ENCODE peak calls at places on chromosomes 13 and 19, in four cellular contexts. V is K562; S is H1; O is CD8-positive, alpha-beta T cell. A is an unnamed sample. For H3K4me1, the result is how much of the 10 kb centered on the place peaks cover.

GRCh38 chr13:67966065-67966464 is 735.9 kb upstream of the PCDH9 start:
- DNase-seq in V (no peak), S (no peak), O (no peak), A (no peak)

GRCh38 chr13:41645313-41645712 is 188.0 kb downstream of the RGCC start:
- DNase-seq in V (no peak), S (no peak), O (no peak), A (peak)

GRCh38 chr13:95193509-95194230 is 107.6 kb downstream of the ABCC4 start:
- DNase-seq in V (no peak), S (no peak), O (no peak), A (no peak)

GRCh38 chr19:38135150-38135998 is 88.6 kb downstream of the DPF1 start:
- DNase-seq in V (no peak), S (no peak), O (no peak), A (no peak)

GRCh38 chr19:19538077-19538764 is at the start of gene CILP2:
- DNase-seq in V (peak), S (no peak), O (peak), A (no peak)

GRCh38 chr19:18225355-18225701 is 910 bp downstream of the PDE4C start:
- DNase-seq in V (no peak), S (no peak), O (no peak), A (no peak)

GRCh38 chr19:45250832-45251451 is at the start of gene MARK4:
- DNase-seq in V (peak), S (no peak), O (peak), A (peak)

GRCh38 chr13:77751513-77752456 is 54.3 kb downstream of the SLAIN1 start:
- DNase-seq in V (peak), S (no peak), O (peak), A (no peak)

GRCh38 chr19:34259367-34259865 is 5.1 kb downstream of the GARRE1 start:
- DNase-seq in V (no peak), S (no peak), O (no peak), A (peak)

GRCh38 chr19:53864308-53864836 is 3.3 kb upstream of the MYADM start:
- DNase-seq in V (peak), S (no peak), O (no peak), A (no peak)

GRCh38 chr13:41622545-41623429 is 165.4 kb downstream of the RGCC start:
- DNase-seq in V (no peak), S (no peak), O (no peak), A (no peak)

GRCh38 chr19:34135033-34135370 is 37.3 kb upstream of the LSM14A start:
- DNase-seq in V (no peak), S (no peak), O (no peak), A (no peak)

GRCh38 chr13:108495686-108496363 is 133.6 kb upstream of the MYO16 start:
- DNase-seq in V (no peak), S (no peak), O (no peak), A (peak)

GRCh38 chr13:51243227-51243626 is 21.0 kb downstream of the FAM124A start:
- DNase-seq in V (no peak), S (no peak), O (no peak), A (no peak)

GRCh38 chr19:54662730-54663129 is at the start of gene LILRB4:
- DNase-seq in V (peak), S (no peak), O (no peak), A (no peak)

GRCh38 chr13:31967155-31967554 is 64.4 kb upstream of the FRY start:
- DNase-seq in V (no peak), S (no peak), O (no peak), A (no peak)

GRCh38 chr13:21326155-21327030 is 132.7 kb downstream of the ZDHHC20 start:
- DNase-seq in V (no peak), S (peak), O (no peak), A (no peak)

GRCh38 chr13:113864303-113864890 is 521 bp upstream of the GAS6 start:
- DNase-seq in V (no peak), S (no peak), O (no peak), A (no peak)

GRCh38 chr13:41384749-41385503 is 72.4 kb upstream of the RGCC start:
- DNase-seq in V (no peak), S (no peak), O (no peak), A (no peak)

GRCh38 chr19:3276341-3276799 is 51.9 kb downstream of the CELF5 start:
- DNase-seq in V (peak), S (peak), O (peak), A (peak)

GRCh38 chr13:20814224-20814910 is 40.6 kb upstream of the EEF1AKMT1 start:
- DNase-seq in V (no peak), S (no peak), O (no peak), A (peak)

GRCh38 chr13:97446448-97446847 is 12.5 kb downstream of the RAP2A start:
- DNase-seq in V (no peak), S (no peak), O (no peak), A (no peak)

GRCh38 chr13:46119883-46120614 is 15.2 kb upstream of the CPB2 start:
- DNase-seq in V (peak), S (no peak), O (no peak), A (no peak)

GRCh38 chr19:28608292-28608691 is 604.7 kb downstream of the UQCRFS1 start:
- DNase-seq in V (no peak), S (no peak), O (no peak), A (no peak)

GRCh38 chr19:28609944-28610343 is 603.0 kb downstream of the UQCRFS1 start:
- DNase-seq in V (no peak), S (no peak), O (no peak), A (no peak)

GRCh38 chr19:28609091-28609755 is 603.7 kb downstream of the UQCRFS1 start:
- DNase-seq in V (peak), S (no peak), O (no peak), A (no peak)

GRCh38 chr19:28612275-28612769 is 600.6 kb downstream of the UQCRFS1 start:
- DNase-seq in V (no peak), S (no peak), O (no peak), A (no peak)

GRCh38 chr19:28610731-28611130 is 602.2 kb downstream of the UQCRFS1 start:
- DNase-seq in V (no peak), S (no peak), O (no peak), A (no peak)
- H3K27ac ChIP-seq in V (peak), S (no peak), O (no peak), A (no peak)

GRCh38 chr13:110914293-110915056 is 394 bp downstream of the ANKRD10 start:
- DNase-seq in V (peak), S (no peak), O (peak), A (peak)

GRCh38 chr13:110911880-110912279 is 3.0 kb downstream of the ANKRD10 start:
- DNase-seq in V (no peak), S (no peak), O (no peak), A (no peak)

GRCh38 chr13:110913322-110913721 is 1.5 kb downstream of the ANKRD10 start:
- DNase-seq in V (no peak), S (no peak), O (no peak), A (peak)

GRCh38 chr13:110913911-110914292 is 967 bp downstream of the ANKRD10 start:
- DNase-seq in V (no peak), S (no peak), O (no peak), A (no peak)

GRCh38 chr13:110912651-110913051 is 2.2 kb downstream of the ANKRD10 start:
- DNase-seq in V (no peak), S (no peak), O (no peak), A (peak)
- H3K4me1 ChIP-seq in V (under half), S (under half), O (under half), A (half or more)

GRCh38 chr13:74132768-74133656 is 1.2 kb downstream of the KLF12 start:
- DNase-seq in V (no peak), S (no peak), O (peak), A (peak)

GRCh38 chr13:74133657-74134201 is 475 bp downstream of the KLF12 start:
- DNase-seq in V (no peak), S (peak), O (peak), A (peak)

GRCh38 chr13:74134226-74134776 is at the start of gene KLF12:
- DNase-seq in V (peak), S (peak), O (peak), A (peak)

GRCh38 chr13:74131206-74131605 is 3.0 kb downstream of the KLF12 start:
- DNase-seq in V (no peak), S (no peak), O (no peak), A (no peak)

DNA sequence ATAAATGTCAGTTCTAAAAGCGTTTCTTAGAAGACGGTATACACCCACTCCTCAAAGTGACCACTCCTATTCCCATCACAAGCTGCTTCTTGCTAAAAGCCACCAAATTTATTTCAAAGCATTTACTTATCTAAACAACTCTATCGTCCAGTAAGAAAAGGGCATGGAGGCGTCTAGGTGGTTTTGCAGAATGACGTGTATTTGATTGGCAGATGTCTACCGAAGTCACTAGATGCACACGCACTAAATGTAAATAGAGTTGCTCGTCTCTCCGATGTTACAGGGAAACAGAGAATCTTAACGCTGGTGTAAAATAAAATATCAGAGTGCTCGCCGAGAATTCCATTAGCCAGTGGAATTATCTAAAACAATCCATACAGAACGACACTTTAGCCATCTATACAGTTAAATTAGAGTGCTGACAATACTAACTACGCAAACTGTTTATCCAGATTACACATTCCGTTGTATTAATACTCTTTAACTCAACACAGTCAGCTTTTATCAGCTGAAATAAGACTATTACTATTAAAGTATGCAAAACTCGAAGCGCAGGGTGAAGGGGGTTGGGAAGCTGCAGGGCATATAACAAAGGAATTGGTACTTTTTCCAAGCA is 1.9 kb downstream of the KLF12 start:
- DNase-seq in V (no peak), S (no peak), O (peak), A (no peak)
- H3K27ac ChIP-seq in V (no peak), S (no peak), O (peak), A (peak)

GRCh38 chr19:1220452-1221037 is 15.0 kb downstream of the STK11 start:
- DNase-seq in V (no peak), S (no peak), O (no peak), A (no peak)

GRCh38 chr19:1216756-1217155 is 11.2 kb downstream of the STK11 start:
- DNase-seq in V (no peak), S (no peak), O (no peak), A (no peak)

GRCh38 chr19:1219786-1220451 is 14.3 kb downstream of the STK11 start:
- DNase-seq in V (no peak), S (no peak), O (no peak), A (no peak)

GRCh38 chr19:1217366-1217765 is 11.8 kb downstream of the STK11 start:
- DNase-seq in V (no peak), S (no peak), O (no peak), A (no peak)

GRCh38 chr19:1218751-1219567 is 13.4 kb downstream of the STK11 start:
- DNase-seq in V (no peak), S (no peak), O (no peak), A (no peak)
- H3K4me1 ChIP-seq in V (half or more), S (under half), O (under half), A (under half)

GRCh38 chr19:52234406-52234805 is 35.0 kb upstream of the ZNF766 start:
- DNase-seq in V (no peak), S (no peak), O (no peak), A (no peak)

GRCh38 chr19:52229524-52229923 is 39.7 kb downstream of the PPP2R1A start:
- DNase-seq in V (no peak), S (no peak), O (no peak), A (no peak)

GRCh38 chr19:52230685-52231084 is 38.7 kb upstream of the ZNF766 start:
- DNase-seq in V (no peak), S (no peak), O (no peak), A (no peak)

GRCh38 chr19:52227980-52228379 is 38.1 kb downstream of the PPP2R1A start:
- DNase-seq in V (no peak), S (no peak), O (no peak), A (no peak)

DNA sequence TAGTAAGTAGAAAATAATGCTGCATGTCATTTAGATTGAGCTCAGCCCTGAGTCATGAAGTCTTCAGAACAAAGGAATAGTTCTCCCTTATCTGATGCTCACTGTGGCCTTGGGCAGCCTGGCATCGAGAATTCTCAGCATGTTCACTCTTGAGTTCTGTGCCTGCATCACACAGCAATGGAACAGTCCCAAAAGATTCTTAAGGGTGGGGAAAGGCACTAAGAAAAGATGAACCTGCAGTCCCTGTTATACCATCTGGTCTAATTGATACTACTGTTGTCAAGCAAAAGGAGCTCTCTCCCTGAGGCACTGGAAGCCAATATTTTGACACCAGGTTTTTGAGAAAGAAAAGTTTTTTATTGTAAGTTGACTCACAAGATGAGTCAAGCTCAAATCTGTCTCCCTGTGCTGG is 38.2 kb upstream of the ZNF766 start:
- DNase-seq in V (no peak), S (no peak), O (no peak), A (no peak)
- H3K27ac ChIP-seq in V (no peak), S (no peak), O (no peak), A (no peak)

GRCh38 chr19:47509973-47510372 is 4.9 kb downstream of the NAPA start:
- DNase-seq in V (no peak), S (no peak), O (no peak), A (no peak)
- H3K4me1 ChIP-seq in V (half or more), S (under half), O (under half), A (under half)

DNA sequence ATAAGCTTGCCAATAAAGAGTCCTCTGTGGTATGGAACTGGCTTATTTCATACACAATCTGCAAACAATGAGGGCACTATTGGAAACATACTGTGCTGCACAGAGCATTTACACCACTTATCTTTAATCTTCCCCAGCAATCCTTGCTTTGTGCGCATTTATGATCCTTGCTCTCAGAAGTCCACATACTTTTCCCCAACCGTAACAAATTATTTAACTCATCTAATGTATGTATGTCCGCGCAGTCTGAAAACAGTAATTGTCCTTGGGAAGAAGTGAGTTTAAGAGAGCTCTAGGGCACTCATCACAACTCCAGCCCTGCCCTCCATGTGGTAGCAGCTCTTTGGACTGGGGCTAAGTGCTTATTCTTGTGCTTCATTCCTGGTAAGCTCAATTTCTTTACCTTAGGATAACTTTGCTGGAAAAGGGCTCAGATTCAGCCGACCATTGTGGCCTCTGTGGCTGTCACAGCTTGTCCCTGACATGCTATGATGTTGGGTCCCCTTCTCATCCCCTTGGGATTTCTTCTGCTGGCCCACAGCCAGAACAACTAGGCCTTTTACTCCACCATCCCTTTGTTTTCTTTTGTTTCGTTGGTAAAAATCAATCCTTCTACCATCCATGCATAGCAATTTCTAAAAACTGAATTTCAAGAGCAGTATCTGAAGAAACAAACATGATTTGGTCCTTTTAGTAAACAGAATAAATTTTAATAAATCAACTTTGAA is 152.7 kb downstream of the TNFRSF19 start:
- DNase-seq in V (no peak), S (no peak), O (no peak), A (no peak)
- H3K27ac ChIP-seq in V (no peak), S (no peak), O (no peak), A (no peak)

DNA sequence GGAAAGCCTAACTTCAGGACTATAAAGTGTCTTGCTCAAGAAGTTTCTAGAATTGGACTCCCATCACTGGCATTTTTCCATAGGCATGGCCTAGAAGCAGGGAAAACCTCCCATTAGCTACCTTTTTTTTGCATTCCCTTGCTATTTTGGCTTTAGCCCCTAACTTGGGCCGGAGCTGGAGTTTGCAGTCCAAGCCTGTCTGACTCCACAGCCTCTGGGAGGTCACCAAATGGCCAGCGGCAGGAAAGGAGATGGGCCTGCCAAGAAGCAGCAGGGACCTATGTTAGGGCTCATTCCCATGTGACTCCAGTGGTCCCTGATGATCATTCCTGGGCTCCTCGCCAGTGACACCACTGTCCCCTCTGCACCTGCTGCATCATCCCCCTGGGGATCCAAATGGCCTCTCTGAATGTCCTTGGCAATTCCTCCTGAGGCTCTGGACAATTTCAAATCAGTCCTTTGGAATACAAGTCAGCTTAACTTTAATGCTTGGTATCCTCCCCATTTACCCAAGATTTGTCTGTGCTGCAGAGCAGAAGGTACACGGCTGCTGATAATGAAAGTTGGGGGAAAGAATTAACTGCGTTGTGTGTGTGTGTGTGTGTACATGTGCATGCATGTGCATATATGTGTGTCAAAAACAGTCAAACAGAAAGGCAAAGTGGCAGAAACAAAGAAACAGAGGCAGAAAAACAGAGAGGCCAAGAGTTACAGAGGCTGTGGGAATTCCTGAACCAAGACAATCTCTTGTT is 69.8 kb upstream of the SERP2 start:
- DNase-seq in V (no peak), S (no peak), O (no peak), A (no peak)
- H3K4me1 ChIP-seq in V (under half), S (under half), O (under half), A (half or more)

GRCh38 chr19:21098291-21098690 is 16.3 kb downstream of the ZNF714 start:
- DNase-seq in V (no peak), S (no peak), O (no peak), A (no peak)

DNA sequence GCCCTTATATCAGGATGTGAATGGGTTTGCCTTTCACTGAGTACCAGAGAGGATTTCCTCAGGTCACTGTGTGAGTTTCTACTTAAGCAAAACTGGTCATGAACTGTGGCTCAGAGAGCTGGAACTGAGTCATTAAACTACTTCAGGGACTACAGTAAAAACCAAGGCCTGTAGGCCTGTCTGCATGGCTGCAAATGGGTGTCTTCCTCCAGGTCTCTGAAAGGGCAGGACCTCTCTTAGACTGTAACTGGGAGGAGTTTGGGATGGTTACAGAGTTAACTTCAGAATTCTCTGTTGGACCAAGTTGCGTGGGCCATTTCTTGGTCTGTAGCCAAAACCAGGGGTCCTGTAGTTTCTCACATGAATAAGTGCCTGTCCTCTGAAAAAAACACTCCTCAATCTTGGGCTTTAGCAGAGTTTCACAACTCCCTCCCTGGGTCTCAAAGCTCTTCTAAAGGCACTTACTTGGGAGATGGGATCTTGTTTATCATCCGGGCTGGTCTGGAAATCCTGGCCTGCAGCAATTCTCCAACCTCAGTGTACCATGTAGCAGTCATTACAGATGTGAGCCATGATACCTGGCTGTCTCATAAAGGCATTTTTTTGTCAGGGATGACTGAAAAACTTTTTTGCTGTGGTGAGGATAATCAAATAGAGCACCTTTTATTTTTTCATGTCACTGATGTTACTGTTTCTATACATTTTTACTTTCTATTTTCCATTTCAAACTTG is 19.7 kb downstream of the ZNF714 start:
- DNase-seq in V (no peak), S (no peak), O (no peak), A (no peak)
- H3K27ac ChIP-seq in V (no peak), S (no peak), O (no peak), A (no peak)

DNA sequence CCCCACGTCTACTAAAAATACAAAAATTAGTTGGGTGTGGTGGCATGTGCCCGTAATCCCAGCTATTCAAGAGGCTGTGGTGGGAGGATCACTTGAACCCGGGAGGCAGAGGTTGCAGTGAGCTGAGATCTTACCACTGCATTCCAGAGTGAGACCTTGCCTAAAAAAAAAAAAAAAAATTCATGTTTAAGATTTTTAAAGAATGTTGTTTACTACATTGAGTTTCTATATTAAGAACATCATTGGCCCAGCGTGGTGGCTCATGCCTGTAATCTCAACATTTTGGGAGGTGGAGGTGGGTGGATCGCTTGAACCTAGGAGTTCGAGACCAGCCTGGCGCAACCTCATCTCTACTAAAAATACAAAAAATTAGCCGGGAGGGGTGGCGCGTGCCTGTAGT is 31.9 kb upstream of the FLT1 start:
- DNase-seq in V (no peak), S (no peak), O (no peak), A (no peak)
- H3K4me1 ChIP-seq in V (under half), S (under half), O (under half), A (under half)